ENCODE peak calls at places on chromosomes 16 and 17, in eight cellular contexts. V is CD4-positive, alpha-beta memory T cell; G is cardiac muscle cell; Z is lower lobe of right lung; R is upper lobe of right lung; X is right atrium auricular region; E is thoracic aorta; U is stomach. P is an unnamed sample. For H3K27me3, the result is how much of the 10 kb centered on the place peaks cover.

GRCh38 chr17:50346313-50347086 is 574 bp downstream of the XYLT2 start:
- DNase-seq in V (no peak), G (peak), Z (peak), R (peak), X (no peak), E (no peak), U (peak), P (no peak)

GRCh38 chr16:1763521-1764511 is 7.5 kb downstream of the NME3 start:
- DNase-seq in V (no peak), G (peak), Z (no peak), R (no peak), X (no peak), E (no peak), U (no peak), P (no peak)

GRCh38 chr17:70767102-70767701 is 597.9 kb downstream of the KCNJ2 start:
- DNase-seq in V (no peak), G (peak), Z (no peak), R (no peak), X (no peak), E (no peak), U (no peak), P (no peak)

GRCh38 chr17:76544916-76545365 is 5.1 kb downstream of the PRCD start:
- DNase-seq in V (no peak), G (no peak), Z (no peak), R (no peak), X (no peak), E (no peak), U (no peak), P (no peak)

GRCh38 chr16:55179858-55180585 is 144.0 kb upstream of the IRX6 start:
- DNase-seq in V (no peak), G (no peak), Z (peak), R (peak), X (no peak), E (no peak), U (no peak), P (no peak)

GRCh38 chr17:27959382-27959709 is 66.2 kb upstream of the LYRM9 start:
- DNase-seq in V (no peak), G (no peak), Z (no peak), R (no peak), X (no peak), E (no peak), U (no peak), P (no peak)

GRCh38 chr17:71023631-71024030 is 854.3 kb downstream of the KCNJ2 start:
- DNase-seq in V (no peak), G (peak), Z (no peak), R (no peak), X (no peak), E (no peak), U (no peak), P (no peak)

GRCh38 chr17:76197911-76198310 is 42.4 kb downstream of the RNF157 start:
- DNase-seq in V (no peak), G (peak), Z (no peak), R (no peak), X (no peak), E (no peak), U (no peak), P (no peak)

GRCh38 chr17:75783803-75784472 is 668 bp upstream of the UNK start:
- DNase-seq in V (no peak), G (no peak), Z (peak), R (peak), X (no peak), E (no peak), U (peak), P (no peak)

DNA sequence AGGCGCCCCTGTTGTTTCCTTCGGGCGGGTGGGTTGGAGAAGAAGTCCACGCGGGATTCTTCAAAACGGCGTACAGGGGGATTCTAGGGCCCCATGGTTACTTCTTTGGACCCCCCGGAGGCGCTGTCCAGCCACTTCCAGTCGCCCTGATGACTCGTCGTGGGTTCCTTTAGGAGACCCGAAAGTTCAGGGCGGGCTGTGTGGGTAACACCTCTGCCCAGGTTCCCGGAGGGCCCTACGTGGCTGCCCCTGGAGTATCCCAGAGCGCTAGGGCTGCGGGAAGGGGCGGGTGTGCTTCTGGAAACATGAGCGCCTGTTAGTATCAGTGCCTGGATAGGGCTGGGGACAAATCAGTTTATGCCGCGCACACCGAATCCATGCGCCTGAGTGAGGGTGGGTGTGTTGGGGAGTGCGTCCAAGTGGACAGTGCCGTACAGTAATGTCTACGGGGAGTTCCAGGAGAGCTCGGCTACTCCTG is 602 bp upstream of the HIC1 start:
- DNase-seq in V (no peak), G (peak), Z (no peak), R (no peak), X (no peak), E (no peak), U (no peak), P (no peak)
- H3K27me3 ChIP-seq in V (under half), G (half or more), Z (under half), R (under half), X (under half), E (under half), U (half or more), P (under half)

GRCh38 chr17:38873646-38874380 is 4.0 kb downstream of the LASP1 start:
- DNase-seq in V (no peak), G (no peak), Z (no peak), R (no peak), X (no peak), E (no peak), U (peak), P (no peak)

GRCh38 chr17:38871247-38871991 is 1.6 kb downstream of the LASP1 start:
- DNase-seq in V (peak), G (peak), Z (peak), R (peak), X (peak), E (peak), U (peak), P (peak)

GRCh38 chr17:38871992-38872605 is 2.2 kb downstream of the LASP1 start:
- DNase-seq in V (no peak), G (no peak), Z (no peak), R (no peak), X (peak), E (no peak), U (no peak), P (no peak)

GRCh38 chr17:38874505-38875419 is 4.9 kb downstream of the LASP1 start:
- DNase-seq in V (no peak), G (peak), Z (no peak), R (no peak), X (no peak), E (no peak), U (no peak), P (no peak)

DNA sequence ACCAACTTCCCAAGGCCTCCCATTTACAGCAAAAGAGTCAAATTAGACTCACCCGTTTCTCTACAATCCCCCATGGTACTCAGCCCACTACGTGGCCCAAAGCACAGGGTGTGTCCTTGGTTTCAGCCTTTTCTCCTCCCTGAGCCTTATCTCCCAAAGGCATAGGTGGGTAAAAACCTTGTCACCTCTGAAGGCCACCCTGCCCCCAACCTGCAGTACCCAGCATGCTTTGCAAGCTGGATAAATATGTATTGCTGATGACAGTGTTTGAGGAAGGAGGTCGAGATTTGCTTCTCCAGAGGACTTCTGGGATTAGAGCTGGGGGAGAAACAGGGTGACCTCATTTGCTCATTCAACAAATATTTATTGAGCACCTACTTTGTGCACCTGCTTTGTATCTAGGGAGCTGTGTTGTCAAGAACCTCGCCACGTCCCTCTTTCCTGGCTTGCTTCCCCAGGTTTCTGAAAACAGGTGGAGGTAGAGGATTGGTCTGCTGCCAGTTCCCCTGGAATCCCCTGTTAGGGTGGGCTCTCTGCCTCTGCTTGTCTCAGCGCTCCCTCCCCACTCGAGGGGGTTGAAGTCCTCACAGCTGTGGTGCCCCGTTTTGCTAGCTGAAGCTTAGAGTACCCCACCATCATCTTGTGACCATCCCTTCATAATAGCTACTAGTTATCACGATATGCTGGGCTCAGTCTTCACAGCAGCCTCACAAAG is 3.0 kb downstream of the LASP1 start:
- DNase-seq in V (no peak), G (no peak), Z (no peak), R (no peak), X (no peak), E (no peak), U (peak), P (no peak)
- H3K27ac ChIP-seq in V (peak), G (no peak), Z (peak), R (peak), X (peak), E (peak), U (peak), P (peak)

GRCh38 chr17:82053130-82053529 is 1.4 kb downstream of the GPS1 start:
- DNase-seq in V (no peak), G (no peak), Z (no peak), R (no peak), X (no peak), E (no peak), U (no peak), P (no peak)
- H3K4me3 ChIP-seq in V (no peak), G (no peak), Z (peak), R (peak), X (peak), E (peak), U (peak), P (no peak)

DNA sequence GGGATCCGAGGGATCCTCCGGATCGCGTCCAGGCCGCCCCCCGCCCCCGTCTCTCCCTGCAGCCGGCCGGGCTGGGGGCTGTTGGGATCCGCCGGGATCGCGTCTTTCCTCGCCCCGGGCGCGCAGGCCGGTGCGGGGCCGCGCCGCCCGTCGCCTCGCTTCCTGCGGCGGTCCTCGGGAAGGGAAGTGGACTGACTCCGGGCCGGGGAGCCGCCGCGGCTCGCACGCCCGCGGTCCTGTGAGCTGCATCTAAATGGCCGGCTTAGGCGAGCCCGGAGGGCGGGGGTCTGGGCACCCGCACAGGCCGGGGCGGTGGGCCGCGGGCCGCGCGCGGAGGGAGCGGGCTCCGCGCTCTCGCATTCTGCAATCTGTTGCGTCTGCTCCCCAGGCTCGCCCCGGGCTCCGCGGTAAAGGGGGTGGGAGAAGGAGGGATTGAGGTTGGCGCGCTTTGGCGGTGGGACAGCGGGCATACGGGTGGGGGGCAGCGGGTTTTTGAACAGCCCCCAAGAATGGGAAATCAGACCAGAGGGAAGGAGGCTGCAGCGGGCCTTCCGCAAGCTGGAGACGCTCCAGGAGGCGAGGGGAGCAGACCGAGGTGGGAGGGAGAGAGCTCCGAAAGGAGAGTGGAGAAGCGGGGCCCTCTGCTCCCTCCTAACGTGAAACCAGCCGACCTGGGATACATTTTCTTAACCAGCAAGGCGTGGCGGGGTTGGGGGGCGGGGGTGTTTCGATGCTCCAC is 2.2 kb downstream of the TMEM132E start:
- DNase-seq in V (no peak), G (no peak), Z (no peak), R (peak), X (no peak), E (no peak), U (no peak), P (no peak)
- H3K27me3 ChIP-seq in V (under half), G (half or more), Z (half or more), R (half or more), X (under half), E (under half), U (half or more), P (half or more)

DNA sequence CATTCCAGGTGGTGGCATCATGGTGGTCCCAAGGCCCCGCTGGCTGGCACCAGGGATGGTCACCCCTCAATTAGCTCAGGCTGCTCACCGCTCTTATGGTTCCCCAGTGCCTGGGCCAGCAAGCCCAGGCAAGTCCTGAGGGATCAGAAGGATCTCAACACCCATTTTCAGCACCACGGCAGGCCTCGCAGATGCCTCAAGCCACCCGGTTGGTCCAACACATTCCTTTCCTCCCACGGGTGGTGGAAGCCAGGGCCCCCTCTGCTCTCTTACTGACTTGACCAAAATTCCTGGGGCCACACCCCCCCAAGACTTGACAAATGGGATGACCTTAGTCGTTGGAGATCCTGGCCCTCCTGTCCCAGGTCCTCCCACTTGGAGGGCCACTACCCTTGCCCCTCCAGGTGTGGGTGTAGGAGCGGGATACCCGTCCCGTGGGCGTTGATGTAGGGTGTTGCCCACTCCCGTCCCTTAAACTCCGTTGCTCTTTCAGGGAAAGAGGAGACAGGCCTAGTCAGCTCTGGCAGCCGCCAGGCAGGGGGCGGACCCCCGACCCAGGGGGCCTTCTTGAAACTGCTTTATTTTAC is 5.9 kb downstream of the ZNF205 start:
- DNase-seq in V (no peak), G (no peak), Z (no peak), R (no peak), X (no peak), E (no peak), U (no peak), P (no peak)
- H3K27ac ChIP-seq in V (no peak), G (no peak), Z (no peak), R (no peak), X (no peak), E (no peak), U (no peak), P (no peak)